ENCODE peak calls at places on chromosomes 3 and 15, in four cellular contexts. S is ovary, Q is GM12891, O is testis. X is an unnamed sample.

GRCh38 chr15:70344666-70345065 is 246.9 kb upstream of the TLE3 start:
- DNase-seq in S (no peak), Q (no peak), O (no peak), X (no peak)

GRCh38 chr3:190494907-190495306 is 19.0 kb upstream of the IL1RAP start:
- DNase-seq in O (no peak), S (no peak), Q (no peak), X (no peak)

GRCh38 chr3:193665370-193665989 is 72.5 kb downstream of the OPA1 start:
- DNase-seq in O (no peak), S (no peak), Q (no peak), X (no peak)

GRCh38 chr3:127041933-127042332 is 59.0 kb downstream of the PLXNA1 start:
- DNase-seq in O (no peak), Q (no peak), S (no peak), X (no peak)

GRCh38 chr15:60396964-60397771 is 618 bp downstream of the ANXA2 start:
- DNase-seq in S (peak), O (peak), Q (no peak), X (no peak)

GRCh38 chr15:99455796-99456160 is 110.0 kb upstream of the MEF2A start:
- DNase-seq in Q (no peak), O (no peak), S (peak), X (no peak)

GRCh38 chr15:40984963-40985362 is 31.7 kb downstream of the CHAC1 start:
- DNase-seq in O (no peak), S (no peak), Q (no peak), X (peak)

GRCh38 chr15:72492733-72493132 is 18.6 kb downstream of the ARIH1 start:
- DNase-seq in S (no peak), Q (no peak), O (no peak), X (no peak)

GRCh38 chr3:99545941-99546580 is 92.3 kb upstream of the COL8A1 start:
- DNase-seq in O (no peak), Q (no peak), S (no peak), X (no peak)

GRCh38 chr3:155390361-155390760 is 96.9 kb upstream of the STRIT1 start:
- DNase-seq in S (no peak), Q (no peak), O (no peak), X (no peak)

GRCh38 chr15:68318931-68319909 is 41.7 kb downstream of the FEM1B start:
- DNase-seq in Q (no peak), O (no peak), S (no peak), X (no peak)

GRCh38 chr3:100536093-100536492 is 43.7 kb downstream of the TMEM45A start:
- DNase-seq in O (peak), S (no peak), Q (no peak), X (no peak)

GRCh38 chr3:127542441-127542952 is 48.0 kb downstream of the TPRA1 start:
- DNase-seq in O (no peak), Q (no peak), S (no peak), X (no peak)

GRCh38 chr15:82985688-82986441 is at the start of gene RAMAC:
- DNase-seq in O (peak), Q (peak), S (peak), X (peak)
- TF ChIP-seq POLR2A in O (no peak), Q (peak), S (peak), X (peak)

DNA sequence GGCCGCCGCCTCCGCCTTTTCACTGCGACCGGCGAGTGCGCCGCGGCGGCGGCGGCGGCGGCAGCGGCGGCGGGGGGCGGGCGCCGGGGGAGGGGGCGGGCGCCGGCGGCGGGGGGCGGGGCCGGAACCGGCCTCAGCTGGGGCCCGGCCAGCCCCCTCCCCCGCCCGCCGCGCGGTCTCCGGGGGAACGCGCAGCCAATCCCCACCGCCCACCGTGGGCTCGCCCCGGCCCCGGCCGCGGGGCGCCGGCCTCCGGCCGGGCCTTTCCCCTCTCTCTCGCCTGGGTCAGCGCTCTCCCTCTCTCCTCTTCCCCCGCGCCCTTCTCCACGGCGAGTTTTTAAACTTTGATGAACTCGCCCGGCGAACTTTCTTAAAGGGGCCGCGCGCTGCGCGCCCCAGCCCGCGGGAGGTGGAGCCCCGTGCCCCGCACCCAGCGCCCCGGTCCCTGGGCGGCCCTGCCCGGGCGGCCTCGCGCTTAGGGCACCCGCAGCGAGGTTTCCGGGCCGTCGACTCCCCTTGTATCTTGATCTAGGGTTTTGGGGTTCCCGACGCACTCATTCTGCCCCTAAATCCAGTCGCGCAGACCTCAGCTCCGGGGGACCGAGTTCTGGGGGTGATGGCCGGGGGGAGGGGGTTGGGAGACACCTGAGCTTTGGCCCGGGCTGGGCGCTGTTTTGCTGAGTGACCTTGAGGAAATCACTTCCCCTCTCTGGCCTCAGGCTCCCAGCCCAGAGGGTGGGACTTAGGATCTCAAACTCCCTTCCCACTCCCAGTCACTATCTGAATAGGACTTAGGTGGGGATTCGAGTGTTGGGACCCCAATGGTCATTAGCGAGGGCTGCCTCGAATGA is at the start of gene RBPMS2:
- DNase-seq in Q (peak), S (peak), O (peak), X (peak)
- TF ChIP-seq POLR2A in Q (no peak), S (peak), O (no peak), X (no peak)

DNA sequence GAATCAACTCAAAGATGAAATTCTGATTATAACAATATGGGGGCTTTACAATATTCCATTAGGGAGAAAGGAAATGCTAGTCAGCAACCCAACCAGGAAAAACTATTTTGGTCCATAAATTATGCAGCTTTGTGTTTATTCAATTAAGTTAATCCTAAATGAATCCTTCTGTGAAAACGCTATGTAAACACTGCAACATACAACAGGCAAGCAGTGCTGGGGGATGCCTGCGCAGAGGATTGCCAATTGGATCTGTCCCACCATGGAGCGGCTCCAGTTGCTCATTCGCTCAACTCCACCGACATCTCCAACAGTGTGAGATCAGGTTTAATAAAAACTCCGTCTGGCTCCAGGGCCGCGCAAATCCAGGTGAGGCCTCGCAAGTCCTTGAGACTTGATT is 290.5 kb upstream of the VEPH1 start:
- DNase-seq in O (no peak), Q (no peak), S (no peak), X (no peak)
- TF ChIP-seq POLR2A in O (no peak), Q (no peak), S (no peak), X (no peak)

GRCh38 chr3:133540896-133541674 is 32.4 kb upstream of the CDV3 start:
- DNase-seq in S (no peak), O (no peak), Q (peak), X (peak)
- TF ChIP-seq POLR2A in S (no peak), O (no peak), Q (no peak), X (no peak)

DNA sequence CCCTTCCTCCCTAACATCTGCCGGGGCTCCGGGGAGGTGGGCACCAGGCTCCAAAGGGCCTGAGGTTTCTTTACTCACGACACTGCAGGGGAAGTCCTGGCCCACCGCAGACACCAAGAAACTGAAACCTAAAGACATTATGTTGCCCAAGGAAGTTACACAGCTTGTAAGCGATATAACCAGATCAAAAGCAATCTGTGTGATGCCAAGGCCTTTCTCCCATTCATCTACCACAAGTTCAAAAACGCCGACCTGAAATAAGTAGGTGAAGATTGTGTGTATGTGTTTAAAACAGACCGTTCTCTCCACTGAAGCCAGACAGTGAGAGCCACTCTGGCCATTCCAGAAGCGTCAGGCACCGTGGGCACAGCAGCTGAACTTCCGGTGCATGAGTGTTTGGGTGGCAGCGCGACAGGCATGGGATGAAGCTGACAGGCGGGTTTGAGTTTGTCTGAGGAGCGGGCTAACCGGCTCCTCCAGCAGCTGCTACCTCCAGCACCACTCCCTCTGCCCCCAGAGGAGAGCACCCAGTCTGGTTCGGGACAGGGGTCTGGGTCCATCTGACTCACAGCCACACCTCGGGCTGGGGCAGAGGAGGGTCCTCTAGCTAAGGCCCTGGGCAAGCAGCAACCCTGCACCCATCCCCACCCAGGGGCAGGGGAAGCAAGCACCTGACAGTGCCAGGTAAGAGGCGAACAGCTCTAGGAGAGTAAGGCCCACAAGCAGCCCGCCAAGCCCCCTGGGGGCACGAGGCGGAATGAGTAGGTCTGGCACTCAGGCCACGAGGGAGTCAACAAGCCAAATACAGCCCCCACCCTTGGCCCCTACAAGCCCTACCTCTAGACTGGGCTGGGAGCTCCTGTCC is 1.3 kb downstream of the TNK2 start:
- DNase-seq in S (peak), O (no peak), Q (no peak), X (no peak)
- TF ChIP-seq POLR2A in S (no peak), O (no peak), Q (no peak), X (no peak)

GRCh38 chr3:50189989-50190388 is 1.4 kb upstream of the GNAT1 start:
- DNase-seq in O (no peak), S (no peak), Q (no peak), X (no peak)

GRCh38 chr3:50192124-50192523 is 714 bp downstream of the GNAT1 start:
- DNase-seq in Q (no peak), S (no peak), O (no peak), X (no peak)

GRCh38 chr3:50190921-50191660 is at the start of gene GNAT1:
- DNase-seq in S (no peak), O (no peak), Q (no peak), X (no peak)

GRCh38 chr3:50187750-50188149 is 3.7 kb upstream of the GNAT1 start:
- DNase-seq in O (no peak), S (no peak), Q (no peak), X (no peak)

GRCh38 chr3:50189274-50189673 is 2.1 kb upstream of the GNAT1 start:
- DNase-seq in S (peak), Q (no peak), O (peak), X (peak)
- TF ChIP-seq POLR2A in S (no peak), Q (no peak), O (no peak), X (no peak)

GRCh38 chr3:107522510-107523360 is at the start of gene BBX:
- DNase-seq in Q (peak), S (peak), O (peak), X (peak)

GRCh38 chr3:107525954-107526305 is 3.2 kb downstream of the BBX start:
- DNase-seq in S (peak), Q (no peak), O (no peak), X (no peak)

GRCh38 chr3:107525101-107525953 is 2.6 kb downstream of the BBX start:
- DNase-seq in Q (peak), O (peak), S (peak), X (peak)

GRCh38 chr3:107523361-107524213 is 825 bp downstream of the BBX start:
- DNase-seq in Q (peak), O (peak), S (peak), X (peak)

DNA sequence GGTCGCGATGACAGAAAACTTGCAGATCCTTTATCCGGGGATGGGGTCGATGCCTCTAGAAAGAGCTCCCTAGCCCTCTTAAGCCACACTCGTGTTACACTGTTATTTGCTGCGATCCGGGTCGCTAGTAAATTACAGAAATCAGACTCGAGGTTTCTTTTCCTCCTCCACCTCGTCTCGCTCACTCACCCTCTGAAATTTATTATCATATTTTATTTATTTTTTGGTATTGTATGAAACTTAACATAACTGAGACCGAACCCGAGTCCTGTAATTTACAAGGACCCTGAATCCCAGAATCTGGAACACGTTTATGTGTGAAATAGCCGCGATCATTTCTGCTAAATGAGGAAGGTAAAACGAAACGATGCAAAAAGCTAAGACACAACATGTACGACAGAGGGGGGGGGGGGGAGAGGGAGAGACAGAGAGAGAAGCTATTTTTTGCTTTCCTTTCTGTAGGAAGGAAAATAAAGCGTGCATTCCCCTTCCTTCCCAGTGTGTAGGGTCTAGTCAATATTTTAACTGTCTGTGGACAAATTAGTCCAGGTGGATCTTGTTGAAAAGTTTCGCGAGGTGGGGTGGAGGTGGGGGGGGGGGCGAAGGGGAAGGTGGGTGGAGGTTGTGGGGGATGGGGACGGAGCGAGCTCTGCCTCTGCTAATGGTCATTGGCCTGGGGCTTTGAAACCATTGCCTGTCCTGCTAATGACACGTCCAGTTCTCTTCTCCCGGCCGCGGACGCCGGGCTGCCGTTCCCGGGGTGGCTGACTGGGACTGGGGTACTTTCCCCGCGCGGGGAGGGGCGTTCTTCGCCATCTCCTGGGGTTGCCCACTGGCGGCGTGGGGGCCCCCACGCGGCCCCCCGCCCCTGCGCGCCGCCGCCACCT is 1.7 kb downstream of the BBX start:
- DNase-seq in S (peak), Q (peak), O (peak), X (peak)
- TF ChIP-seq POLR2A in S (no peak), Q (peak), O (no peak), X (peak)

GRCh38 chr3:38008191-38008701 is 17.7 kb downstream of the VILL start:
- DNase-seq in S (no peak), O (no peak), Q (no peak), X (no peak)

GRCh38 chr3:38006031-38006430 is 15.4 kb downstream of the VILL start:
- DNase-seq in O (no peak), S (no peak), Q (no peak), X (no peak)

GRCh38 chr3:38007754-38008090 is 17.1 kb downstream of the VILL start:
- DNase-seq in O (no peak), S (no peak), Q (no peak), X (no peak)

GRCh38 chr3:38005076-38006020 is 14.8 kb downstream of the VILL start:
- DNase-seq in S (no peak), O (peak), Q (no peak), X (no peak)

GRCh38 chr3:38006445-38006995 is 15.9 kb downstream of the VILL start:
- DNase-seq in O (no peak), Q (no peak), S (no peak), X (no peak)
- TF ChIP-seq POLR2A in O (no peak), Q (no peak), S (no peak), X (no peak)

GRCh38 chr3:77081240-77081661 is 41.4 kb downstream of the ROBO2 start:
- DNase-seq in Q (no peak), O (peak), S (no peak), X (no peak)

GRCh38 chr3:77084511-77084910 is 44.6 kb downstream of the ROBO2 start:
- DNase-seq in S (no peak), O (no peak), Q (no peak), X (no peak)

GRCh38 chr3:77078279-77078678 is 38.4 kb downstream of the ROBO2 start:
- DNase-seq in Q (no peak), O (no peak), S (no peak), X (no peak)

GRCh38 chr3:77079988-77080585 is 40.2 kb downstream of the ROBO2 start:
- DNase-seq in O (no peak), S (no peak), Q (no peak), X (no peak)
- TF ChIP-seq POLR2A in O (no peak), S (no peak), Q (no peak), X (no peak)